ENCODE peak calls at places on chromosomes 11 and 22, in ten cellular contexts. O is ovary; V is adipocyte; R is aorta; F is CD8-positive, alpha-beta memory T cell; X is CD8-positive, alpha-beta T cell; D is sigmoid colon; U is K562; Z is pancreas; M is heart right ventricle. N is an unnamed sample.

GRCh38 chr22:46586123-46586519 is 34.1 kb upstream of the GRAMD4 start:
- DNase-seq in O (no peak), V (no peak), R (peak; percentile 29), F (no peak), X (no peak), D (no peak), U (peak; percentile 52), Z (no peak), M (no peak), N (no peak)

GRCh38 chr11:20007386-20007785 is 152.9 kb downstream of the DBX1 start:
- DNase-seq in O (no peak), V (no peak), R (no peak), F (no peak), X (no peak), D (no peak), U (no peak), Z (no peak), M (no peak), N (no peak)

GRCh38 chr11:848988-849824 is 6.6 kb downstream of the TSPAN4 start:
- DNase-seq in O (peak; percentile 61), V (peak; percentile 73), R (no peak), F (no peak), X (no peak), D (no peak), U (no peak), Z (no peak), M (peak; percentile 57), N (no peak)

GRCh38 chr22:38953577-38954413 is 3.6 kb upstream of the APOBEC3A start:
- DNase-seq in O (no peak), V (peak; percentile 6), R (no peak), F (no peak), X (no peak), D (peak; percentile 54), U (peak; percentile 18), Z (no peak), M (no peak), N (no peak)

GRCh38 chr22:44613196-44613595 is 88.8 kb upstream of the PRR5 start:
- DNase-seq in O (no peak), V (no peak), R (no peak), F (no peak), X (no peak), D (no peak), U (no peak), Z (no peak), M (no peak), N (no peak)

GRCh38 chr22:42079319-42080251 is at the start of gene SMDT1:
- DNase-seq in O (peak; percentile 99), V (peak; percentile 100), R (peak; percentile 100), F (peak; percentile 99), X (peak; percentile 98), D (peak; percentile 100), U (peak; percentile 93), Z (peak; percentile 99), M (peak; percentile 99), N (peak; percentile 100)

GRCh38 chr22:42432020-42432596 is at the start of gene NFAM1:
- DNase-seq in O (no peak), V (no peak), R (peak; percentile 87), F (no peak), X (no peak), D (peak; percentile 81), U (no peak), Z (no peak), M (peak; percentile 54), N (peak; percentile 34)

GRCh38 chr11:88886796-88887195 is 179.0 kb downstream of the GRM5 start:
- DNase-seq in O (no peak), V (peak; percentile 24), R (no peak), F (peak; percentile 13), X (peak; percentile 13), D (no peak), U (peak; percentile 6), Z (no peak), M (no peak), N (no peak)

GRCh38 chr22:50672041-50672440 is 582 bp upstream of the SHANK3 start:
- DNase-seq in O (no peak), V (no peak), R (no peak), F (no peak), X (no peak), D (no peak), U (peak; percentile 3), Z (no peak), M (no peak), N (no peak)

GRCh38 chr22:21938071-21938822 is 14.4 kb downstream of the PPM1F start:
- DNase-seq in O (peak; percentile 92), V (peak; percentile 89), R (peak; percentile 97), F (peak; percentile 85), X (peak; percentile 92), D (peak; percentile 97), U (peak; percentile 100), Z (peak; percentile 100), M (peak; percentile 97), N (peak; percentile 96)

DNA sequence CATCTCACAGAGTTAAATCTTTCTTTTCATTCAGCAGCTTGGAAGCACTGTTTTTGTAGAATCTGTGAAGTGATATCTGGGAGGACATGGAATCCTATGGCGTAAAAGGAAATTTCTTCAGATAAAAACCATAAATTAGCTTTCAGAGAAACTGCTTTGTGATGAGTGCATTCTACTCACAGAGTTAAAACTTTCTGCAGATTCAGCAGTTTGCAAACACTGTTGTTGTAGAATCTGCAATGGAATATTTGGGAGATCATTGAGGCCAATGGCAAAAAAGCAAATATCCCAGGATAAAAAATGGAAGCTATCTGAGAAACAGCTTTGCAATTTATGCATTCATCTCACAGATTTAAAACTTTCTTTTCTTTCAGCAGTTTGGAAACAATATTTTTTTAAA is 180.6 kb downstream of the OR4A47 start:
- DNase-seq in O (no peak), V (no peak), R (no peak), F (no peak), X (no peak), D (no peak), U (no peak), Z (no peak), M (no peak), N (no peak)
- H3K9me3 ChIP-seq in O (peaks cover 2% of the 10 kb centered on the region), V (peaks cover 57% of the 10 kb centered on the region), R (no peaks in the 10 kb centered on the region), F (peaks cover 7% of the 10 kb centered on the region), X (peaks cover 16% of the 10 kb centered on the region), D (peaks cover 27% of the 10 kb centered on the region), U (no peaks in the 10 kb centered on the region), Z (no peaks in the 10 kb centered on the region), M (peaks cover 93% of the 10 kb centered on the region), N (no peaks in the 10 kb centered on the region)

GRCh38 chr11:134646561-134646960 is 234.5 kb upstream of the B3GAT1 start:
- DNase-seq in O (no peak), V (no peak), R (no peak), F (no peak), X (no peak), D (peak; percentile 29), U (no peak), Z (no peak), M (no peak), N (peak; percentile 30)

GRCh38 chr11:134643519-134644042 is 231.5 kb upstream of the B3GAT1 start:
- DNase-seq in O (no peak), V (no peak), R (no peak), F (no peak), X (no peak), D (peak; percentile 40), U (no peak), Z (no peak), M (no peak), N (no peak)

GRCh38 chr11:134645576-134645975 is 233.5 kb upstream of the B3GAT1 start:
- DNase-seq in O (no peak), V (no peak), R (no peak), F (no peak), X (no peak), D (peak; percentile 12), U (no peak), Z (no peak), M (no peak), N (no peak)

GRCh38 chr11:134643115-134643514 is 231.1 kb upstream of the B3GAT1 start:
- DNase-seq in O (no peak), V (no peak), R (no peak), F (no peak), X (no peak), D (peak; percentile 53), U (no peak), Z (no peak), M (no peak), N (peak; percentile 23)

DNA sequence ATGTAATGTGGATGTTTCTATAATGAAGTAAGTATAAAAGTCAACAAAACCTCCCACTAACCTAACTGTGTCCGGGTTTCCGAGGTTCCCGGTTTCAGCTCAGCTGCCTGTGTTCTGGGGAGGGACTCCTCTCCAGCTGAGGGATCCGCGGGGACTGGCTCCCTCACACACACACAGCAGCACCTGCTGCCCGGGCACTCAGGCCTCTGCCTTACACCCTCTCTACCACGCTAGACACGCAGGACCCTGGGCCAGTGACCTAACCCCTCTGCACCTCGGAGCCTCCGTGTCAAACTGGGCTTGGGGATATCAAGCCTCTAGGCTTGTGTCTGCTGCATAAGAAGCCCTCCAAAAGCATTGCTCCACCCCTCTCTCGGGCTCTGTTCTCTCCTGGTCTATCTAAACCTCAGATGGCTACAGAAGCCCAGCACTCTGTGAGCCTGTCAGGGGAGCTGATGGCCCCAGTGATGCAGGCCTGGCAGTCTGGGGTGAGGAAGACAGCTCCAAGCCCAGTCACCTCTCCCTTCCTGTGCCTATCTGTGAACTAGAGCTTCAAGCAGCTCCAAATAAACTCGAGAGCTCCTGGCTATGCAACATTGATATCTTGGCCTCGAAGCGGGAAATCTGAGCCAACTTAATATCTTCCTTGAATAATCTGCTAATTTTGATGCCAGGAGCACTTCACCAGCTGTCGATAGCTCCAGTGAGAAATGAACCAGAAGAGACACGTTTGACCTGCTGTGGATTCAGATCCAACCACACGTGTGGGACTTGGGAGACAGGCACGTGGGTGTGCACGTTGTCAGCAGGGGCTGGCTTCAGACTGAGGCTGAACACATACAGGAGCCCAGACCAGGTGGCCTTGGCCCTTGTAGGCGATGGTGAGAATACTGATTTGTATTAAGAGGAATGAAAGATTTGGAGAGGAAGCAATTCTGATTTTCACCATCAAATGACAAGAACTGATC is 232.7 kb upstream of the B3GAT1 start:
- DNase-seq in O (no peak), V (no peak), R (no peak), F (no peak), X (no peak), D (peak; percentile 50), U (no peak), Z (no peak), M (no peak), N (peak; percentile 28)
- H3K9me3 ChIP-seq in O (no peaks in the 10 kb centered on the region), V (no peaks in the 10 kb centered on the region), R (no peaks in the 10 kb centered on the region), F (no peaks in the 10 kb centered on the region), X (no peaks in the 10 kb centered on the region), D (no peaks in the 10 kb centered on the region), U (no peaks in the 10 kb centered on the region), Z (no peaks in the 10 kb centered on the region), M (no peaks in the 10 kb centered on the region), N (no peaks in the 10 kb centered on the region)

GRCh38 chr11:50169634-50170033 is 137.0 kb downstream of the OR4C45 start:
- DNase-seq in O (no peak), V (no peak), R (no peak), F (no peak), X (no peak), D (no peak), U (no peak), Z (no peak), M (no peak), N (no peak)
- H3K9me3 ChIP-seq in O (no peaks in the 10 kb centered on the region), V (no peaks in the 10 kb centered on the region), R (no peaks in the 10 kb centered on the region), F (no peaks in the 10 kb centered on the region), X (no peaks in the 10 kb centered on the region), D (no peaks in the 10 kb centered on the region), U (no peaks in the 10 kb centered on the region), Z (no peaks in the 10 kb centered on the region), M (no peaks in the 10 kb centered on the region), N (no peaks in the 10 kb centered on the region)

GRCh38 chr11:98143661-98144060 is 877.1 kb upstream of the CNTN5 start:
- DNase-seq in O (no peak), V (no peak), R (no peak), F (no peak), X (no peak), D (no peak), U (no peak), Z (no peak), M (no peak), N (no peak)
- H3K9me3 ChIP-seq in O (no peaks in the 10 kb centered on the region), V (peaks cover 27% of the 10 kb centered on the region), R (no peaks in the 10 kb centered on the region), F (no peaks in the 10 kb centered on the region), X (no peaks in the 10 kb centered on the region), D (no peaks in the 10 kb centered on the region), U (peaks cover 11% of the 10 kb centered on the region), Z (no peaks in the 10 kb centered on the region), M (no peaks in the 10 kb centered on the region), N (no peaks in the 10 kb centered on the region)